ENCODE peak calls at places on chromosomes 5 and 9, in six cellular contexts. One of them, this sample, is unnamed.
A peak's percentile ranks its signal among the peaks of the same experiment; 100 is the strongest.

GRCh38 chr9:137422668-137423000 is 328 bp downstream of the EXD3 start:
- DNase-seq in testis: no peak
- DNase-seq in sigmoid colon: peak; percentile 69
- DNase-seq in transverse colon: peak; percentile 46
- DNase-seq in uterus: no peak
- DNase-seq in body of pancreas: peak; percentile 42
- DNase-seq in this sample: peak; percentile 88

GRCh38 chr9:98229620-98230019 is 25.8 kb downstream of the TBC1D2 start:
- DNase-seq in testis: no peak
- DNase-seq in transverse colon: no peak
- DNase-seq in sigmoid colon: peak; percentile 14
- DNase-seq in uterus: no peak
- DNase-seq in body of pancreas: no peak
- DNase-seq in this sample: no peak

GRCh38 chr5:130135506-130135905 is 231.2 kb downstream of the CHSY3 start:
- DNase-seq in transverse colon: no peak
- DNase-seq in sigmoid colon: no peak
- DNase-seq in body of pancreas: no peak
- DNase-seq in uterus: no peak
- DNase-seq in testis: no peak
- DNase-seq in this sample: no peak

GRCh38 chr9:38195737-38196161 is 126.7 kb upstream of the SHB start:
- DNase-seq in transverse colon: no peak
- DNase-seq in body of pancreas: peak; percentile 49
- DNase-seq in testis: no peak
- DNase-seq in sigmoid colon: no peak
- DNase-seq in uterus: no peak
- DNase-seq in this sample: no peak

GRCh38 chr9:85246566-85246965 is 495.2 kb downstream of the AGTPBP1 start:
- DNase-seq in sigmoid colon: no peak
- DNase-seq in transverse colon: no peak
- DNase-seq in uterus: no peak
- DNase-seq in body of pancreas: no peak
- DNase-seq in testis: no peak
- DNase-seq in this sample: no peak

GRCh38 chr5:36237756-36238155 is 4.0 kb downstream of the NADK2 start:
- DNase-seq in sigmoid colon: no peak
- DNase-seq in transverse colon: no peak
- DNase-seq in body of pancreas: no peak
- DNase-seq in testis: no peak
- DNase-seq in uterus: no peak
- DNase-seq in this sample: no peak

GRCh38 chr5:41009228-41009627 is 61.9 kb downstream of the MROH2B start:
- DNase-seq in body of pancreas: no peak
- DNase-seq in transverse colon: no peak
- DNase-seq in sigmoid colon: no peak
- DNase-seq in uterus: no peak
- DNase-seq in testis: no peak
- DNase-seq in this sample: no peak

GRCh38 chr5:111364992-111365391 is 140.8 kb downstream of the CAMK4 start:
- DNase-seq in sigmoid colon: no peak
- DNase-seq in uterus: no peak
- DNase-seq in testis: no peak
- DNase-seq in body of pancreas: no peak
- DNase-seq in transverse colon: no peak
- DNase-seq in this sample: no peak

GRCh38 chr9:137666950-137667670 is 48.3 kb downstream of the EHMT1 start:
- DNase-seq in uterus: no peak
- DNase-seq in body of pancreas: no peak
- DNase-seq in sigmoid colon: peak; percentile 30
- DNase-seq in transverse colon: peak; percentile 37
- DNase-seq in testis: peak; percentile 89
- DNase-seq in this sample: peak; percentile 84

GRCh38 chr5:141692533-141692888 is 10.5 kb upstream of the ARAP3 start:
- DNase-seq in transverse colon: no peak
- DNase-seq in uterus: no peak
- DNase-seq in sigmoid colon: no peak
- DNase-seq in body of pancreas: no peak
- DNase-seq in testis: no peak
- DNase-seq in this sample: no peak

GRCh38 chr5:95068303-95068702 is 216.6 kb downstream of the MCTP1 start:
- DNase-seq in uterus: no peak
- DNase-seq in testis: no peak
- DNase-seq in sigmoid colon: no peak
- DNase-seq in transverse colon: no peak
- DNase-seq in body of pancreas: no peak
- DNase-seq in this sample: no peak

GRCh38 chr5:14174235-14174636 is 31.1 kb downstream of the TRIO start:
- DNase-seq in body of pancreas: no peak
- DNase-seq in testis: no peak
- DNase-seq in uterus: no peak
- DNase-seq in sigmoid colon: no peak
- DNase-seq in transverse colon: no peak
- DNase-seq in this sample: no peak

GRCh38 chr9:115013998-115014397 is 83.6 kb upstream of the TNFSF8 start:
- DNase-seq in sigmoid colon: peak; percentile 89
- DNase-seq in uterus: peak; percentile 63
- DNase-seq in testis: peak; percentile 74
- DNase-seq in transverse colon: peak; percentile 76
- DNase-seq in body of pancreas: peak; percentile 67
- DNase-seq in this sample: peak; percentile 91

GRCh38 chr9:91117959-91118651 is 243.6 kb downstream of the AUH start:
- DNase-seq in uterus: peak; percentile 90
- DNase-seq in transverse colon: peak; percentile 86
- DNase-seq in body of pancreas: peak; percentile 79
- DNase-seq in testis: peak; percentile 89
- DNase-seq in sigmoid colon: peak; percentile 92
- DNase-seq in this sample: peak; percentile 89

GRCh38 chr9:121992571-121993212 is 100.4 kb downstream of the TTLL11 start:
- DNase-seq in sigmoid colon: peak; percentile 85
- DNase-seq in uterus: peak; percentile 82
- DNase-seq in body of pancreas: peak; percentile 74
- DNase-seq in transverse colon: peak; percentile 47
- DNase-seq in testis: peak; percentile 82
- DNase-seq in this sample: no peak

GRCh38 chr9:6758418-6759113 is 793 bp downstream of the KDM4C start:
- DNase-seq in uterus: peak; percentile 35
- DNase-seq in transverse colon: peak; percentile 76
- DNase-seq in body of pancreas: peak; percentile 58
- DNase-seq in testis: peak; percentile 66
- DNase-seq in sigmoid colon: peak; percentile 80
- DNase-seq in this sample: peak; percentile 89

GRCh38 chr9:132630116-132630515 is 39.7 kb downstream of the DDX31 start:
- DNase-seq in transverse colon: no peak
- DNase-seq in uterus: no peak
- DNase-seq in sigmoid colon: no peak
- DNase-seq in body of pancreas: no peak
- DNase-seq in testis: no peak
- DNase-seq in this sample: no peak

GRCh38 chr9:114272739-114273431 is 50.0 kb upstream of the ORM1 start:
- DNase-seq in sigmoid colon: peak; percentile 49
- DNase-seq in testis: no peak
- DNase-seq in uterus: peak; percentile 0
- DNase-seq in body of pancreas: peak; percentile 56
- DNase-seq in transverse colon: no peak
- DNase-seq in this sample: peak; percentile 55

GRCh38 chr9:99073985-99074901 is 30.7 kb upstream of the TGFBR1 start:
- DNase-seq in uterus: no peak
- DNase-seq in sigmoid colon: no peak
- DNase-seq in body of pancreas: no peak
- DNase-seq in testis: no peak
- DNase-seq in transverse colon: no peak
- DNase-seq in this sample: no peak

DNA sequence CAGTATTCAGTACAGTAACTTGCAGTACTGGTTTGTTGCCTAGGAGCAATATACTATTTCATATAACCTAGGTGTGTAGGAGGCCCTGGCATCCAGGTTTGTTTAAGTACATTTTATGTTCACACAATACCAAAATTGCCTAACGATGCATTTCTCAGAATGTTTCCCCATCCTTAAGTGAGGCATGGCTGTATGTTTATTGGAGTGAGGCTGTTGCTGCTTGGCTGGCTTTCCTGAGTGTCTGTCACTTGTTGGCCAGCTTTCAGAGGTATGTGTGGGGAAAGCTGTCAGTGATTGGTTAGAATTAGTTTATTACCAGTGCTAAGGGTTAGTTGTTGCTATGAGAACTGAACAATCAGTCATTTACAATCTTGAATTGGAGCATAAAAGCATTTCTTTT is 154.1 kb upstream of the CDH12 start:
- DNase-seq in sigmoid colon: no peak
- DNase-seq in testis: no peak
- DNase-seq in uterus: no peak
- DNase-seq in transverse colon: peak; percentile 71
- DNase-seq in body of pancreas: no peak
- DNase-seq in this sample: no peak
- H3K27ac ChIP-seq in sigmoid colon: no peak overlapping the region
- H3K27ac ChIP-seq in testis: no peak overlapping the region
- H3K27ac ChIP-seq in uterus: no peak overlapping the region
- H3K27ac ChIP-seq in transverse colon: no peak overlapping the region
- H3K27ac ChIP-seq in body of pancreas: no peak overlapping the region
- H3K27ac ChIP-seq in this sample: no peak overlapping the region

GRCh38 chr9:136392538-136393449 is 7.2 kb downstream of the SNAPC4 start:
- DNase-seq in testis: no peak
- DNase-seq in uterus: no peak
- DNase-seq in transverse colon: no peak
- DNase-seq in body of pancreas: no peak
- DNase-seq in sigmoid colon: no peak
- DNase-seq in this sample: no peak
- TF ChIP-seq POLR2A in testis: no peak
- TF ChIP-seq POLR2A in uterus: no peak
- TF ChIP-seq POLR2A in transverse colon: no peak
- TF ChIP-seq POLR2A in body of pancreas: no peak
- TF ChIP-seq POLR2A in sigmoid colon: no peak
- TF ChIP-seq POLR2A in this sample: no peak

GRCh38 chr5:65355301-65355700 is 126.4 kb downstream of the ADAMTS6 start:
- DNase-seq in sigmoid colon: no peak
- DNase-seq in transverse colon: no peak
- DNase-seq in testis: no peak
- DNase-seq in body of pancreas: no peak
- DNase-seq in uterus: no peak
- DNase-seq in this sample: no peak

GRCh38 chr5:65359981-65360380 is 121.7 kb downstream of the ADAMTS6 start:
- DNase-seq in body of pancreas: no peak
- DNase-seq in uterus: no peak
- DNase-seq in testis: no peak
- DNase-seq in transverse colon: no peak
- DNase-seq in sigmoid colon: no peak
- DNase-seq in this sample: no peak

GRCh38 chr5:65359569-65359968 is 122.2 kb downstream of the ADAMTS6 start:
- DNase-seq in body of pancreas: no peak
- DNase-seq in uterus: no peak
- DNase-seq in sigmoid colon: no peak
- DNase-seq in transverse colon: no peak
- DNase-seq in testis: no peak
- DNase-seq in this sample: no peak

DNA sequence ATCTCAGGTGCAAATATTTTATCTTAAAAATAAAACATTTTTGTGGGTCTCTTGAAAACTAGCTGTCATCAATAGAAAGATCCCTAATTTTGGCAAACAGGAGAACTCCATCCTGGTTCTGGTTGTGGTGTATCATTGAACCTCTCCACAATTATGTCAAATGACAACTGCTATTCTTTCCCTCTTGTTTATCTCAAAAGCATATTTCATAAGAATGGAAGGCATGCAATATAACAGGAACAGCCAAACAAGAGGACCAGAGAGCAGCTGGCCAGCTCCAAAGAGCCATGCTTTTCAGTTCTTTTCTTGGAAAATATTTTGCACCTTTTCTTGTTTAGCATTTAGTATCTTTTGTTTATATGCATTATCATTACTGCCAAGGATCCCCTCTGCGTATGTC is 125.4 kb downstream of the ADAMTS6 start:
- DNase-seq in sigmoid colon: no peak
- DNase-seq in uterus: no peak
- DNase-seq in testis: no peak
- DNase-seq in transverse colon: no peak
- DNase-seq in body of pancreas: no peak
- DNase-seq in this sample: no peak
- H3K27ac ChIP-seq in sigmoid colon: no peak overlapping the region
- H3K27ac ChIP-seq in uterus: no peak overlapping the region
- H3K27ac ChIP-seq in testis: no peak overlapping the region
- H3K27ac ChIP-seq in transverse colon: no peak overlapping the region
- H3K27ac ChIP-seq in body of pancreas: no peak overlapping the region
- H3K27ac ChIP-seq in this sample: no peak overlapping the region

DNA sequence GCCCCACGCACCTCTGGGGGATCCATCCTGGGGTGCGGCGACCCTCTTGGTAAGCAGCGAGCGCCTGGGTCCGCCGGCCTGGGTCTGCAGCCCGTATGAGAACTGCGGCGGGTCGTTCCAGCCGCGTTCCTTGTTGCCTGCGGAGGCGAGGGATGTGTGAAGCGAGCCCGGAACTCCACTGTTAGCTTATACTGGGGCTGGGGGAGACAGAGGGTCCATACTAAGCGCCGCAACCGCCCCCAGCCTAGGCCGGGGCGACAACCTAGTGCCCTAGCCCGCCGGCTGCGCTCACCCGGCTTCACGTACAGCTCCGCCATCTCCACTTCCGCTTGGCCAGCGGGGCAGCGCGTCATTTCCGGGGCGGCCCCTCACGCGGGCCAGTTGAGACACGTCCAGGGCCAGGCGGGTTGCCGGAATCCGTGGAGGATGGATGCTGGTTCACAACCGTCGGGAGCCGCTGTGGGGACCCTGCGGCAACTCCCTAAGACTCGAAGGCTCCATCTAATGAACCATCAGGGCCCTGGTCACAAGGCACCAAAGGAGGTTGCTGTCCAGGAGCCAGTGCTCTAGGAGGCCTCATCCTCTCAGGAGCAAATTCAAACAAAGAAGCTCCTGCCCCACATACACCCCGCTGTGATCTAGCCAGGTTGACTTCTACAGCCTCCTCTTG is at the start of gene SRA1:
- DNase-seq in testis: peak; percentile 96
- DNase-seq in uterus: peak; percentile 92
- DNase-seq in sigmoid colon: peak; percentile 96
- DNase-seq in body of pancreas: peak; percentile 92
- DNase-seq in transverse colon: peak; percentile 95
- DNase-seq in this sample: peak; percentile 98
- TF ChIP-seq POLR2A in testis: peak; percentile 86
- TF ChIP-seq POLR2A in uterus: peak; percentile 81
- TF ChIP-seq POLR2A in sigmoid colon: peak; percentile 80
- TF ChIP-seq POLR2A in body of pancreas: peak; percentile 87
- TF ChIP-seq POLR2A in transverse colon: peak; percentile 96
- TF ChIP-seq POLR2A in this sample: peak; percentile 68

GRCh38 chr9:123622696-123623095 is 266.7 kb downstream of the CRB2 start:
- DNase-seq in body of pancreas: no peak
- DNase-seq in testis: no peak
- DNase-seq in transverse colon: no peak
- DNase-seq in uterus: no peak
- DNase-seq in sigmoid colon: no peak
- DNase-seq in this sample: no peak
- H3K27ac ChIP-seq in body of pancreas: no peak overlapping the region
- H3K27ac ChIP-seq in testis: no peak overlapping the region
- H3K27ac ChIP-seq in transverse colon: no peak overlapping the region
- H3K27ac ChIP-seq in uterus: no peak overlapping the region
- H3K27ac ChIP-seq in sigmoid colon: no peak overlapping the region
- H3K27ac ChIP-seq in this sample: no peak overlapping the region

DNA sequence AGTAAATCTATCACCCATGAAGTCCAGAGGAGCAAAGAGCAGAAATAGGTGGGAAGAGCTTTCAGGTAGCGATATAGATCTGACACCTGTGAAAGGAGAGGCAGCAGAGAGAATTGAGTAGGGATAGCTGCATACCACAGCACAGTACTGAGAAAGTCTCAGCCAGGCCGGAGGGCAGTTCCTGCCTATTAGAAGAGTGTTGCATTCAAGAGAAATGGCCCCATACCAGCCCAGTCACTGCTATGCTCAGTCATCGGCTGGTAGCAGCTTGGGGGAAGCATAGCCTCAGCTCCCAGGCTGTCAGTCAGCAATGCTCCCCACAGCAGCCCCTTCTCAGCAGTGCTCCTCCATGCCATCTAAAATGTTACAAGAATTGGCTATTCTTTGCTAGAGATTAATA is 285.1 kb upstream of the CDH6 start:
- DNase-seq in transverse colon: no peak
- DNase-seq in sigmoid colon: no peak
- DNase-seq in body of pancreas: no peak
- DNase-seq in testis: no peak
- DNase-seq in uterus: no peak
- DNase-seq in this sample: no peak
- TF ChIP-seq POLR2A in transverse colon: no peak
- TF ChIP-seq POLR2A in sigmoid colon: no peak
- TF ChIP-seq POLR2A in body of pancreas: no peak
- TF ChIP-seq POLR2A in testis: no peak
- TF ChIP-seq POLR2A in uterus: no peak
- TF ChIP-seq POLR2A in this sample: no peak

This sample was measured in spleen.